ENCODE peak calls at places on chromosomes 4 and X, in seven cellular contexts. Z is hepatocyte, C is kidney epithelial cell, F is heart left ventricle, S is psoas muscle, O is colonic mucosa, U is esophagus squamous epithelium. I is an unnamed sample.
A peak's percentile ranks its signal among the peaks of the same experiment; 100 is the strongest.

GRCh38 chr4:151184523-151185458 is 85.4 kb downstream of the RPS3A start:
- DNase-seq in F (no peak), Z (peak; percentile 60), C (no peak), S (no peak), U (no peak), O (no peak), I (no peak)

GRCh38 chr4:8688041-8688907 is 95.7 kb downstream of the CPZ start:
- DNase-seq in U (no peak), C (no peak), O (peak; percentile 24), Z (peak; percentile 65), S (no peak), F (peak; percentile 57), I (peak; percentile 71)

GRCh38 chr4:142778430-142778829 is 67.7 kb downstream of the INPP4B start:
- DNase-seq in O (no peak), S (no peak), F (no peak), Z (no peak), C (no peak), U (no peak), I (no peak)

GRCh38 chr4:137545461-137545861 is 13.2 kb upstream of the PCDH18 start:
- DNase-seq in S (no peak), F (no peak), Z (peak; percentile 32), O (no peak), C (no peak), U (no peak), I (no peak)

GRCh38 chrX:50971390-50971789 is 60.9 kb downstream of the BMP15 start:
- DNase-seq in C (peak; percentile 39), Z (no peak), O (no peak), U (no peak), S (no peak), F (no peak), I (no peak)

GRCh38 chr4:57182132-57182874 is 72.1 kb upstream of the IGFBP7 start:
- DNase-seq in Z (no peak), S (no peak), U (no peak), C (no peak), F (peak; percentile 76), O (no peak), I (peak; percentile 42)

GRCh38 chr4:41334182-41334581 is 77.5 kb downstream of the UCHL1 start:
- DNase-seq in Z (peak; percentile 29), S (no peak), F (no peak), O (no peak), U (no peak), C (no peak), I (no peak)

GRCh38 chrX:17817242-17817641 is 43.9 kb downstream of the RAI2 start:
- DNase-seq in Z (no peak), C (no peak), S (no peak), U (no peak), F (no peak), O (no peak), I (peak; percentile 22)

GRCh38 chr4:102439835-102440234 is 61.3 kb upstream of the NFKB1 start:
- DNase-seq in O (no peak), F (no peak), S (no peak), U (no peak), Z (peak; percentile 39), C (no peak), I (no peak)

GRCh38 chrX:16774746-16775145 is 11.5 kb upstream of the TXLNG start:
- DNase-seq in C (no peak), U (no peak), F (no peak), Z (no peak), O (no peak), S (no peak), I (no peak)

GRCh38 chrX:111568356-111568755 is 56.9 kb downstream of the SERTM2 start:
- DNase-seq in U (no peak), Z (peak; percentile 50), C (no peak), O (no peak), S (no peak), F (no peak), I (peak; percentile 14)

GRCh38 chr4:153781717-153782416 is 7.0 kb downstream of the SFRP2 start:
- DNase-seq in U (no peak), S (no peak), Z (no peak), C (no peak), F (no peak), O (no peak), I (no peak)

GRCh38 chr4:86450861-86451260 is 91.0 kb upstream of the MAPK10 start:
- DNase-seq in C (no peak), F (no peak), S (no peak), U (no peak), O (no peak), Z (no peak), I (no peak)

GRCh38 chr4:81573817-81574216 is 102.1 kb upstream of the RASGEF1B start:
- DNase-seq in S (no peak), Z (no peak), F (no peak), U (no peak), C (no peak), O (no peak), I (no peak)

GRCh38 chr4:169933531-169933930 is 92.7 kb downstream of the MFAP3L start:
- DNase-seq in S (no peak), C (no peak), F (no peak), Z (no peak), U (no peak), O (no peak), I (no peak)

GRCh38 chrX:153460826-153461225 is 9.6 kb downstream of the HAUS7 start:
- DNase-seq in U (no peak), O (peak; percentile 40), C (no peak), F (peak; percentile 64), Z (peak; percentile 57), S (peak; percentile 39), I (peak; percentile 47)

GRCh38 chr4:47824844-47825243 is 13.0 kb downstream of the CORIN start:
- DNase-seq in U (no peak), C (no peak), F (peak; percentile 68), Z (peak; percentile 56), S (peak; percentile 19), O (no peak), I (no peak)

GRCh38 chr4:121326580-121326979 is 54.2 kb downstream of the QRFPR start:
- DNase-seq in O (no peak), C (no peak), U (no peak), Z (no peak), S (no peak), F (no peak), I (no peak)

GRCh38 chr4:121330180-121330665 is 50.6 kb downstream of the QRFPR start:
- DNase-seq in O (no peak), U (no peak), Z (no peak), F (no peak), C (no peak), S (no peak), I (no peak)

DNA sequence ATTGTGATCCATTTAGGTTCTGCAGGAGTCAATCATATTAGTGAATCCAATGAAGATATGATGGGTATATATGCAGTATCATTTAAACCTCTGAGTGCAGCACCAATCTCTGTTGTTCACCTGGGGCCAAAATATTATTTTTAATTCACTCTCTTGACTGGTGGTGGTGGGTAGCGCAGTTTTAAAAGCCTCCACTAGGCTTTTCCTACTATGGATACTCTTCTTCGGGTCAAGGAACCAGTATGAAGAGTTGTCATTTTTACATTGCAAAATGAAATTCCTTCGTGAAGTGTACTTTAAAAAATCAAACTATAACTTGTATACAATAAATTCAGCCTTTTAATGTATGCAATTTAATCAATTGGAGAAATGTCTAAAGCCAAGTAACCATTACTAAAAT is 56.5 kb downstream of the QRFPR start:
- DNase-seq in F (no peak), Z (no peak), U (no peak), S (no peak), O (no peak), C (no peak), I (no peak)
- H3K4me3 ChIP-seq in F (no peak overlapping the region), Z (no peak overlapping the region), U (no peak overlapping the region), S (no peak overlapping the region), O (no peak overlapping the region), C (no peak overlapping the region), I (no peak overlapping the region)

DNA sequence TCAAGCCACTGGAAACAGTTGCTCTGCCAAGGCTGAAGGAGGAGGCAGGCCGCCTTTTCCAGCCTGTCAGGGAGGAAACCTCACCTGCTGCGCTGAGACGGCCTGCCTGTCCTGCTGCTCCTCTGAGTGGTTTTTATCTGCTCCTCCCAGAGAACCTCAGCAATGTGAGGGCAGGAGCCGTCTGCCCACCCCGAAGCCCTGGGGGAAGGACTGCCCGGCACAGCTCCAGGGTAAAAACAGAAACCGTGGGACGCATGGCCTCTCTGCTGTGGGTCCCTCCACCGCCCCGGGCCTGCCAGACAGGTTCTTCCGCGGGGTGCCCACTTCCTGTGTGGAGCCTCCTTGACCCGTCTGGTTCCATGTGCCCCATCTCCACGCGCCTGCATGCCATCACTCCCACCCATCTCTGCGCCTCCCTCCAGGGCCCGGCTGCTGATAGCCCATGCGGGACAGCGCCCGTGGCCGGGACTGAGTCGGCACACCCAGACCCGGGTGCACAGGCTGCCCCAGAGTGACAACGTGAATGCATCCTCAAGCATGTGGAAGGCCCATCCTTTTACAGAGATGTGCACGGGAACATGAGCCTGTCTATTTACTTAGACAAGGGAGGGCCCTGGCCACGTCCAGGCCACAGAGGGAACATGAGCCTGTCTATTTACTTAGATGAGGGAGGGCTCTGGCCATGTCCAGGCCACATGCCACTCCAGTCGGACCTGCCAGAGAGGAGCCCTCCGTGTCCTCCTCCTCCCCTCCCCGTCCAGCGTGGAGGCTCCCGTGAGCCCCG is 4.0 kb upstream of the SLC49A3 start:
- DNase-seq in Z (no peak), O (no peak), F (peak; percentile 56), C (no peak), S (no peak), U (no peak), I (no peak)
- H3K27me3 ChIP-seq in Z (no peaks in the 10 kb centered on the region), O (no peaks in the 10 kb centered on the region), F (no peaks in the 10 kb centered on the region), C (peaks cover 5% of the 10 kb centered on the region), S (no peaks in the 10 kb centered on the region), U (no peaks in the 10 kb centered on the region), I (no peaks in the 10 kb centered on the region)

GRCh38 chr4:118351851-118352827 is 664 bp downstream of the PRSS12 start:
- DNase-seq in F (no peak), C (no peak), U (no peak), O (peak; percentile 61), Z (peak; percentile 45), S (peak; percentile 22), I (peak; percentile 63)

GRCh38 chr4:118352843-118353373 is at the start of gene PRSS12:
- DNase-seq in U (no peak), O (peak; percentile 83), S (peak; percentile 60), Z (peak; percentile 89), F (peak; percentile 75), C (peak; percentile 16), I (peak; percentile 83)

GRCh38 chr4:118350961-118351360 is 1.8 kb downstream of the PRSS12 start:
- DNase-seq in F (no peak), S (no peak), Z (no peak), O (no peak), U (no peak), C (no peak), I (no peak)

GRCh38 chr4:118354913-118355312 is 2.1 kb upstream of the PRSS12 start:
- DNase-seq in U (no peak), O (no peak), Z (no peak), C (no peak), S (no peak), F (no peak), I (no peak)

DNA sequence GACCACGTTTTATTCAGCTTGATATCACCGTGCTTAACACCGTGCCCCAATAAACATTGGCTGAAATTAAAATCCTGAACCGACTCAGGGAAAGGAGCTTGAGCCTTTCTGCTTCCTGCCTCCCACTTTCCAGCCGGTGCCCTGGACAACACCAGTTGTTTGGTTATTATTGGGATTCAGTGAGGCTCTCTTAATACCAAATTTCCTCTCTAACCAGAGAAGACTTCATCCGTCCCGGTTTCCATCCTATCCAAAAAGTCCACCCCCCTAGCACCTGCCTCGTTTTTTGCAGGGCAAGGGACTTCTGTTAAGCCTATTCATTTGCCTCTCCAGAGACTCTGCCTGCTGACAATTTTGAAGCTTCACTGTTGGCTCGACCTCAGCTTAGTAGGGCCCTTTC is 649 bp upstream of the PRSS12 start:
- DNase-seq in Z (no peak), C (no peak), O (no peak), S (no peak), F (no peak), U (no peak), I (peak; percentile 20)
- H3K4me3 ChIP-seq in Z (peak overlapping the region; percentile 72), C (peak overlapping the region; percentile 50), O (no peak overlapping the region), S (peak overlapping the region; percentile 62), F (no peak overlapping the region), U (peak overlapping the region; percentile 68), I (peak overlapping the region; percentile 73)

GRCh38 chr4:173522160-173522873 is 7.7 kb downstream of the HAND2 start:
- DNase-seq in C (no peak), U (no peak), Z (peak; percentile 93), F (peak; percentile 92), S (peak; percentile 81), O (peak; percentile 60), I (peak; percentile 90)
- H3K27me3 ChIP-seq in C (peaks cover 99% of the 10 kb centered on the region), U (peaks cover 62% of the 10 kb centered on the region), Z (peaks cover 87% of the 10 kb centered on the region), F (peaks cover 27% of the 10 kb centered on the region), S (peaks cover 36% of the 10 kb centered on the region), O (peaks cover 89% of the 10 kb centered on the region), I (no peaks in the 10 kb centered on the region)

I was measured in testis.